ENCODE peak calls at places on chromosomes 11 and 22, in six cellular contexts. T, R, Q, O, E and G are unnamed samples.

GRCh38 chr11:46697303-46697702 is 3.1 kb downstream of the ARHGAP1 start:
- DNase-seq in T (no peak), R (no peak), Q (no peak), O (no peak), E (no peak), G (no peak)

GRCh38 chr22:42073568-42074152 is 388 bp upstream of the PHETA2 start:
- DNase-seq in T (no peak), R (no peak), Q (no peak), O (no peak), E (no peak), G (no peak)

GRCh38 chr11:119417726-119418540 is 5.0 kb downstream of the THY1 start:
- DNase-seq in T (no peak), R (no peak), Q (no peak), O (no peak), E (no peak), G (no peak)

GRCh38 chr22:22721681-22722309 is 77.4 kb downstream of the GGTLC2 start:
- DNase-seq in T (no peak), R (no peak), Q (no peak), O (peak), E (no peak), G (peak)

GRCh38 chr22:39290248-39290720 is 29.1 kb downstream of the RPL3 start:
- DNase-seq in T (no peak), R (no peak), Q (no peak), O (no peak), E (no peak), G (no peak)

GRCh38 chr11:64876835-64877341 is 1.5 kb downstream of the EHD1 start:
- DNase-seq in T (no peak), R (peak), Q (no peak), O (no peak), E (peak), G (no peak)

GRCh38 chr22:37849089-37849751 is at the start of gene EIF3L:
- DNase-seq in T (peak), R (peak), Q (peak), O (peak), E (peak), G (peak)

GRCh38 chr11:130726234-130726559 is 190.1 kb downstream of the SNX19 start:
- DNase-seq in T (no peak), R (no peak), Q (no peak), O (no peak), E (peak), G (no peak)

GRCh38 chr11:4025957-4026324 is 68.7 kb upstream of the RRM1 start:
- DNase-seq in T (no peak), R (no peak), Q (no peak), O (no peak), E (no peak), G (no peak)

GRCh38 chr11:71946144-71946571 is 17.3 kb downstream of the RNF121 start:
- DNase-seq in T (peak), R (peak), Q (no peak), O (no peak), E (peak), G (no peak)

GRCh38 chr22:33971561-33971961 is 51.3 kb upstream of the LARGE1 start:
- DNase-seq in T (no peak), R (peak), Q (no peak), O (no peak), E (no peak), G (peak)

GRCh38 chr22:27674524-27674923 is 127.0 kb downstream of the MN1 start:
- DNase-seq in T (no peak), R (no peak), Q (no peak), O (no peak), E (no peak), G (no peak)

GRCh38 chr22:23478175-23478574 is 101.9 kb downstream of the IGLL1 start:
- DNase-seq in T (no peak), R (no peak), Q (peak), O (no peak), E (no peak), G (peak)

GRCh38 chr11:65588199-65589054 is 7.2 kb downstream of the KCNK7 start:
- DNase-seq in T (peak), R (peak), Q (peak), O (peak), E (peak), G (peak)

GRCh38 chr11:118401151-118401879 is at the start of gene ATP5MG:
- DNase-seq in T (peak), R (peak), Q (peak), O (peak), E (peak), G (peak)

GRCh38 chr22:37976547-37976946 is 7.8 kb downstream of the SOX10 start:
- DNase-seq in T (no peak), R (no peak), Q (no peak), O (no peak), E (no peak), G (no peak)

GRCh38 chr11:13668957-13669521 is 571 bp downstream of the FAR1 start:
- DNase-seq in T (peak), R (no peak), Q (peak), O (no peak), E (peak), G (peak)

GRCh38 chr11:57490456-57491248 is 24.9 kb downstream of the SLC43A1 start:
- DNase-seq in T (no peak), R (no peak), Q (no peak), O (no peak), E (no peak), G (no peak)

GRCh38 chr11:83612891-83613766 is 327.0 kb upstream of the CCDC90B start:
- DNase-seq in T (no peak), R (no peak), Q (no peak), O (peak), E (no peak), G (no peak)

GRCh38 chr11:18749681-18750319 is 23.8 kb upstream of the IGSF22 start:
- DNase-seq in T (peak), R (peak), Q (no peak), O (no peak), E (peak), G (peak)

GRCh38 chr11:45654242-45654641 is 11.2 kb downstream of the CHST1 start:
- DNase-seq in T (no peak), R (no peak), Q (no peak), O (no peak), E (no peak), G (no peak)

GRCh38 chr11:45108070-45109064 is 38.1 kb upstream of the PRDM11 start:
- DNase-seq in T (no peak), R (no peak), Q (no peak), O (no peak), E (peak), G (no peak)

GRCh38 chr22:31879585-31879984 is 64.8 kb upstream of the YWHAH start:
- DNase-seq in T (no peak), R (no peak), Q (no peak), O (no peak), E (no peak), G (no peak)

GRCh38 chr11:14908214-14908880 is 16.3 kb upstream of the CYP2R1 start:
- DNase-seq in T (peak), R (peak), Q (peak), O (no peak), E (peak), G (peak)

GRCh38 chr11:95035316-95035715 is 10.3 kb downstream of the KDM4E start:
- DNase-seq in T (no peak), R (no peak), Q (no peak), O (no peak), E (no peak), G (no peak)

GRCh38 chr22:25630446-25630845 is 66.0 kb downstream of the GRK3 start:
- DNase-seq in T (no peak), R (no peak), Q (no peak), O (no peak), E (no peak), G (no peak)

GRCh38 chr11:6285019-6285418 is 25.4 kb downstream of the CCKBR start:
- DNase-seq in T (no peak), R (no peak), Q (no peak), O (no peak), E (no peak), G (no peak)

DNA sequence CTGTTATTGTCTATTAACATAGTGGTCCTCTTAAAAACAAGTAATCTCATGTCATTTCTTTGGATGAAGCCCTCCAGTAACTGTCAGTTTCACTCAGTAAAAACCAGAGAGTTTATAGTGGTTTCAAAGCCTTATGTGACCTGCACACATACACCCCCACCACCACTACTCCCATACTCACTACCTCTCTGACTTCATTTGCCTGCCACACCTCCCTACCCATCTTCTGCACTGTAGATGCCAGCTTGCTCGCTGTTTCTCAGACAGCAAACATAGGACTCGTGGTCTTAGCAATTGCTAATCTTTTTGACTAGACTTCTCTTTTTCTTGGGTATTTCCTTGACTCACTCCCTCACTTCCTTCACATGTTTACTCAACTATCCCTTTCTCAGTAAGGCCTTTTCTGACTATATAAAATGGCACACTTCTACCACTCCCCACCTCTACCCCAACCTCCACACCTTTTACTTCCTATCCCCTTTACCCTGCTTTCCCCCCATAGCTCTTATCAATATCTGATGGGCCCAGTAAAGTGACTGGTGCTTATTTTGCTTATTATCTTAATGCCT is 27.8 kb downstream of the CEP295 start:
- DNase-seq in T (no peak), R (no peak), Q (no peak), O (no peak), E (no peak), G (no peak)
- TF ChIP-seq MYC in T (no peak), R (no peak), Q (no peak), O (no peak), E (no peak), G (no peak)

GRCh38 chr11:35412285-35412684 is 7.1 kb downstream of the SLC1A2 start:
- DNase-seq in T (peak), R (no peak), Q (peak), O (no peak), E (peak), G (peak)

GRCh38 chr11:35402751-35403454 is 16.5 kb downstream of the SLC1A2 start:
- DNase-seq in T (no peak), R (no peak), Q (no peak), O (no peak), E (no peak), G (no peak)

GRCh38 chr11:35403765-35404396 is 15.5 kb downstream of the SLC1A2 start:
- DNase-seq in T (no peak), R (no peak), Q (no peak), O (no peak), E (no peak), G (no peak)

GRCh38 chr11:35404397-35404775 is 15.0 kb downstream of the SLC1A2 start:
- DNase-seq in T (peak), R (peak), Q (peak), O (no peak), E (peak), G (peak)

GRCh38 chr11:35407041-35407440 is 12.3 kb downstream of the SLC1A2 start:
- DNase-seq in T (no peak), R (no peak), Q (no peak), O (no peak), E (no peak), G (no peak)
- TF ChIP-seq CTCF in T (no peak), R (no peak), Q (no peak), O (no peak), E (no peak), G (no peak)

GRCh38 chr22:30435674-30436126 is 10.1 kb downstream of the MTFP1 start:
- DNase-seq in T (no peak), R (no peak), Q (peak), O (no peak), E (peak), G (no peak)
- H3K4me3 ChIP-seq in T (no peak), R (no peak), Q (no peak), O (peak), E (no peak), G (no peak)

DNA sequence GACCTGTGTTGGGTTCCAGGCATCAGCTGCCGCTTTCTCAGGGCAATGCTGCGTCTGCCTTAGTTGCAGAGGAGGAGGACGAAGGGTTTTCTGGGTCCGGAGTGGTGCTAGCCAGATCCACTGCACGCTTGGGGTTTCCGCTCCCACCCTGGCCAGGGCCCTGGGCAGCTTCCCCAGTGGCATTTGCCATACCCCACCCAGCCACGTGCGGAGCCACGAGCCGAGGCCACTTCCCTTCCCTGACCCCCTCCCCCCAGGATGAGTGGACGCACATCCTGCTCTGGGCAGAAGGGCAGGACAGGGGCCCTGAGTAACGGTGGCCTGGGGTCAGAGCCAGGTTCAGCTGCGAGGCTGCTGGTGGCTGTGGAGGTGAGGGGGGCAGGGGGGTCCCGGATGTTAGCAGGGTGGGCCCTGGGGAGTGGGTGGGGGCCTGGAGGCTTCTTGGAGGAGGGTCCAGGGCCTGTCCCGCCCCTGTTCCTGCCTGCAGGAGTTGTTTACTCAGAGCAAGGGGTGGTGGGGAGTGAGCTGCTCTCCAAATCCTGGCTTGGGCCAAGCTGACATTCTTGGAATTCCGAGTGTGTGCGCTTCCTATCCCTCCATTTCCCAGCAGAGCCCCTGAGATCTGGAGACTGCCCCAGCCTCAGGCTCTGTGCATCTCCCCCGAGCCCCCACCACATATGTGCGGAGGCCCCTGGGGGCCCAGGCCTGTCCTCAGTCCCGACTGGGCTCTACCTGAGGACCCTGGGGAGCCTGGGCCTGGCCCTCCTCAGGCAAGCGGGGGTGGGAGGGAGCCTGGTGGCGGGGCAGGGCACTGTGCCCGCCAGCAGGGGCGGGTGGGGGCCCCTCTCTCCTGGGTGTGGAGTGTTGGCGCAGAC is 1.4 kb downstream of the TSPAN4 start:
- DNase-seq in T (peak), R (peak), Q (peak), O (no peak), E (peak), G (no peak)
- TF ChIP-seq MYC in T (peak), R (peak), Q (peak), O (no peak), E (peak), G (peak)

GRCh38 chr11:79609511-79609910 is 168.7 kb upstream of the TENM4 start:
- DNase-seq in T (no peak), R (no peak), Q (no peak), O (no peak), E (no peak), G (no peak)
- TF ChIP-seq CTCF in T (no peak), R (no peak), Q (no peak), O (no peak), E (no peak), G (no peak)

DNA sequence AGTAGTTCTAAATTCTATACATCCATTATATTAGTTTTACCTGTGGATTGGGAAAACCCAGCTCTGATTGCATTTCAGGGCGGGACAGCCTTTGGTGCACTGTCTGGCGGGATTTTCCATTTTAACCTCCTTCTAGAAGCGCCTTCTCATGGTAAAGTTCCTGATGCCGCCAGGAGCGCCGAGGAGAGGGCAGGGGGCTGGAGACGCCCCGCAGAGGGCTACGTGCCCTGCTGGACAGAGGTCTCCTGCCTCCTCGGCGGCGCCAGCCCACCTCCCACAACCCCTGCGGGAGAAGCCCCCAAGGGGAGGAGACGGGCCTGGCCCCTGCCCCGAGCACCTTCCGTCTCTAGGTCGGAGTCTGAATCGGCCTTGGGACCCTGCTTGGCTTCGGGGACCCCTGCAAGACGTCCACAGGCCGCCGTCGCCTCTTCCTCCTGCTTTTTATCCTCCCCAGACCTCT is 1.2 kb upstream of the P2RX6 start:
- DNase-seq in T (no peak), R (no peak), Q (no peak), O (no peak), E (no peak), G (no peak)
- H3K4me3 ChIP-seq in T (peak), R (no peak), Q (peak), O (peak), E (peak), G (peak)

GRCh38 chr11:34536056-34536455 is 22.5 kb upstream of the ELF5 start:
- DNase-seq in T (no peak), R (no peak), Q (no peak), O (no peak), E (no peak), G (no peak)

GRCh38 chr11:34529643-34530042 is 16.0 kb upstream of the ELF5 start:
- DNase-seq in T (no peak), R (no peak), Q (no peak), O (no peak), E (no peak), G (no peak)

GRCh38 chr11:34531663-34532062 is 18.1 kb upstream of the ELF5 start:
- DNase-seq in T (no peak), R (no peak), Q (no peak), O (no peak), E (no peak), G (no peak)

GRCh38 chr11:34537636-34538035 is 24.0 kb upstream of the ELF5 start:
- DNase-seq in T (no peak), R (no peak), Q (no peak), O (no peak), E (no peak), G (no peak)

DNA sequence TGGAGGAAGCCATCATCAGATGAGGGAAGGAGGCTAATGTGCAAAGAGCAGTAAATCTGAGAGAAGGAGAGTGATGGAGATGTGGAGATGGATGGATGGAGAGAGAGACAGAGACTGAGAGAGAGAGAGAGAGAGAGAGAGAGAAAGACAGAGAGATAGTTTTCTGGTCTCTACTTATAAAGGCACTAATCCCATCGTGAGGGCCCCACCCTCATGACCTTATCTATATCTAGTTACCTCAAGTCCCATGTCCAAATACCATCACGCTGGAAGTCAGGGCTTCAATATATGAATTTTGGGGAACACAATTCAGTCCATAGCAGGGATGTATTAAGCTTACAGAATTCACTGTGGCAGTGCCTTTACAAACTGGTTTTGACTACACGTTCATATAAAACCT is 21.2 kb upstream of the ELF5 start:
- DNase-seq in T (no peak), R (no peak), Q (no peak), O (no peak), E (no peak), G (no peak)
- TF ChIP-seq MYC in T (no peak), R (no peak), Q (no peak), O (no peak), E (no peak), G (no peak)